ENCODE peak calls at places on chromosomes 7 and 10, in seven cellular contexts. One of them, this sample, is unnamed.

GRCh38 chr7:142461437-142461836 is 203.6 kb upstream of the PRSS58 start:
- DNase-seq in NB4: no peak
- DNase-seq in IMR-90: peak; percentile 98
- DNase-seq in prostate gland: no peak
- DNase-seq in gastrocnemius medialis: no peak
- DNase-seq in Peyer's patch: no peak
- DNase-seq in stomach: no peak
- DNase-seq in this sample: no peak

GRCh38 chr7:96173777-96174176 is 148.1 kb downstream of the SLC25A13 start:
- DNase-seq in NB4: no peak
- DNase-seq in Peyer's patch: no peak
- DNase-seq in prostate gland: no peak
- DNase-seq in IMR-90: no peak
- DNase-seq in gastrocnemius medialis: no peak
- DNase-seq in stomach: no peak
- DNase-seq in this sample: no peak

GRCh38 chr10:14184841-14185500 is 145.8 kb downstream of the FRMD4A start:
- DNase-seq in gastrocnemius medialis: no peak
- DNase-seq in stomach: no peak
- DNase-seq in NB4: peak; percentile 54
- DNase-seq in Peyer's patch: no peak
- DNase-seq in prostate gland: peak; percentile 51
- DNase-seq in IMR-90: peak; percentile 32
- DNase-seq in this sample: no peak

GRCh38 chr7:75639071-75639892 is 99.5 kb downstream of the HIP1 start:
- DNase-seq in prostate gland: no peak
- DNase-seq in IMR-90: peak; percentile 22
- DNase-seq in Peyer's patch: peak; percentile 62
- DNase-seq in gastrocnemius medialis: no peak
- DNase-seq in stomach: peak; percentile 50
- DNase-seq in NB4: peak; percentile 63
- DNase-seq in this sample: peak; percentile 70

GRCh38 chr7:106424476-106425016 is 139.8 kb upstream of the NAMPT start:
- DNase-seq in gastrocnemius medialis: no peak
- DNase-seq in NB4: no peak
- DNase-seq in Peyer's patch: no peak
- DNase-seq in prostate gland: no peak
- DNase-seq in stomach: no peak
- DNase-seq in IMR-90: no peak
- DNase-seq in this sample: no peak

GRCh38 chr10:84607044-84607443 is 278.7 kb downstream of the CCSER2 start:
- DNase-seq in Peyer's patch: no peak
- DNase-seq in gastrocnemius medialis: no peak
- DNase-seq in stomach: no peak
- DNase-seq in IMR-90: no peak
- DNase-seq in prostate gland: no peak
- DNase-seq in NB4: no peak
- DNase-seq in this sample: no peak

GRCh38 chr7:471866-472639 is 47.6 kb downstream of the PDGFA start:
- DNase-seq in Peyer's patch: peak; percentile 51
- DNase-seq in IMR-90: peak; percentile 98
- DNase-seq in gastrocnemius medialis: peak; percentile 91
- DNase-seq in prostate gland: peak; percentile 89
- DNase-seq in NB4: peak; percentile 26
- DNase-seq in stomach: peak; percentile 72
- DNase-seq in this sample: peak; percentile 94

GRCh38 chr10:77029684-77030407 is 607.8 kb downstream of the KCNMA1 start:
- DNase-seq in stomach: no peak
- DNase-seq in Peyer's patch: no peak
- DNase-seq in prostate gland: no peak
- DNase-seq in IMR-90: peak; percentile 10
- DNase-seq in NB4: no peak
- DNase-seq in gastrocnemius medialis: no peak
- DNase-seq in this sample: no peak

GRCh38 chr10:12241810-12242529 is 46.0 kb downstream of the CDC123 start:
- DNase-seq in Peyer's patch: no peak
- DNase-seq in prostate gland: peak; percentile 82
- DNase-seq in NB4: peak; percentile 45
- DNase-seq in IMR-90: peak; percentile 53
- DNase-seq in stomach: no peak
- DNase-seq in gastrocnemius medialis: no peak
- DNase-seq in this sample: no peak

GRCh38 chr10:97762816-97763215 is 9.0 kb downstream of the SFRP5 start:
- DNase-seq in prostate gland: no peak
- DNase-seq in Peyer's patch: peak; percentile 31
- DNase-seq in gastrocnemius medialis: no peak
- DNase-seq in NB4: no peak
- DNase-seq in stomach: no peak
- DNase-seq in IMR-90: no peak
- DNase-seq in this sample: no peak

GRCh38 chr7:51949726-51950644 is 633.4 kb upstream of the COBL start:
- DNase-seq in stomach: no peak
- DNase-seq in gastrocnemius medialis: no peak
- DNase-seq in prostate gland: no peak
- DNase-seq in Peyer's patch: no peak
- DNase-seq in NB4: no peak
- DNase-seq in IMR-90: no peak
- DNase-seq in this sample: no peak

GRCh38 chr7:113797420-113797995 is 121.3 kb downstream of the PPP1R3A start:
- DNase-seq in IMR-90: no peak
- DNase-seq in Peyer's patch: no peak
- DNase-seq in gastrocnemius medialis: no peak
- DNase-seq in stomach: no peak
- DNase-seq in NB4: no peak
- DNase-seq in prostate gland: no peak
- DNase-seq in this sample: no peak

GRCh38 chr10:22561909-22562308 is 152.5 kb downstream of the PIP4K2A start:
- DNase-seq in gastrocnemius medialis: no peak
- DNase-seq in IMR-90: no peak
- DNase-seq in NB4: no peak
- DNase-seq in Peyer's patch: no peak
- DNase-seq in prostate gland: no peak
- DNase-seq in stomach: no peak
- DNase-seq in this sample: no peak

GRCh38 chr10:32190890-32191491 is 134.8 kb upstream of the KIF5B start:
- DNase-seq in stomach: no peak
- DNase-seq in gastrocnemius medialis: no peak
- DNase-seq in Peyer's patch: no peak
- DNase-seq in IMR-90: peak; percentile 36
- DNase-seq in prostate gland: no peak
- DNase-seq in NB4: peak; percentile 52
- DNase-seq in this sample: no peak

GRCh38 chr7:45975367-45975766 is 54.3 kb upstream of the IGFBP3 start:
- DNase-seq in NB4: peak; percentile 29
- DNase-seq in Peyer's patch: no peak
- DNase-seq in prostate gland: no peak
- DNase-seq in gastrocnemius medialis: no peak
- DNase-seq in IMR-90: peak; percentile 21
- DNase-seq in stomach: no peak
- DNase-seq in this sample: no peak

GRCh38 chr10:93435061-93435491 is 47.1 kb downstream of the MYOF start:
- DNase-seq in prostate gland: no peak
- DNase-seq in Peyer's patch: no peak
- DNase-seq in gastrocnemius medialis: no peak
- DNase-seq in NB4: no peak
- DNase-seq in IMR-90: no peak
- DNase-seq in stomach: no peak
- DNase-seq in this sample: no peak

GRCh38 chr7:51346136-51346535 is 29.5 kb upstream of the COBL start:
- DNase-seq in IMR-90: no peak
- DNase-seq in NB4: no peak
- DNase-seq in Peyer's patch: no peak
- DNase-seq in gastrocnemius medialis: no peak
- DNase-seq in prostate gland: no peak
- DNase-seq in stomach: no peak
- DNase-seq in this sample: no peak

GRCh38 chr10:80917636-80918035 is 379.9 kb downstream of the SH2D4B start:
- DNase-seq in NB4: no peak
- DNase-seq in stomach: no peak
- DNase-seq in Peyer's patch: no peak
- DNase-seq in gastrocnemius medialis: no peak
- DNase-seq in prostate gland: no peak
- DNase-seq in IMR-90: no peak
- DNase-seq in this sample: no peak

GRCh38 chr10:15200626-15201025 is 32.1 kb upstream of the NMT2 start:
- DNase-seq in gastrocnemius medialis: no peak
- DNase-seq in stomach: no peak
- DNase-seq in prostate gland: no peak
- DNase-seq in Peyer's patch: no peak
- DNase-seq in IMR-90: peak; percentile 80
- DNase-seq in NB4: no peak
- DNase-seq in this sample: peak; percentile 38

GRCh38 chr10:14705548-14706234 is 69.0 kb downstream of the FAM107B start:
- DNase-seq in NB4: peak; percentile 52
- DNase-seq in Peyer's patch: no peak
- DNase-seq in stomach: no peak
- DNase-seq in IMR-90: no peak
- DNase-seq in prostate gland: no peak
- DNase-seq in gastrocnemius medialis: no peak
- DNase-seq in this sample: no peak

GRCh38 chr10:24277771-24278518 is 69.0 kb downstream of the KIAA1217 start:
- DNase-seq in stomach: no peak
- DNase-seq in prostate gland: no peak
- DNase-seq in NB4: no peak
- DNase-seq in Peyer's patch: no peak
- DNase-seq in IMR-90: no peak
- DNase-seq in gastrocnemius medialis: peak; percentile 56
- DNase-seq in this sample: no peak

GRCh38 chr7:1454471-1455065 is 4.7 kb downstream of the MICALL2 start:
- DNase-seq in gastrocnemius medialis: no peak
- DNase-seq in Peyer's patch: no peak
- DNase-seq in IMR-90: no peak
- DNase-seq in stomach: peak; percentile 40
- DNase-seq in NB4: peak; percentile 42
- DNase-seq in prostate gland: no peak
- DNase-seq in this sample: no peak

GRCh38 chr7:10536561-10536960 is 437.1 kb upstream of the PHF14 start:
- DNase-seq in gastrocnemius medialis: no peak
- DNase-seq in Peyer's patch: no peak
- DNase-seq in IMR-90: no peak
- DNase-seq in prostate gland: no peak
- DNase-seq in stomach: no peak
- DNase-seq in NB4: no peak
- DNase-seq in this sample: no peak
- TF ChIP-seq POLR2A in gastrocnemius medialis: no peak
- TF ChIP-seq POLR2A in Peyer's patch: no peak
- TF ChIP-seq POLR2A in IMR-90: no peak
- TF ChIP-seq POLR2A in prostate gland: no peak
- TF ChIP-seq POLR2A in stomach: no peak
- TF ChIP-seq POLR2A in NB4: no peak
- TF ChIP-seq POLR2A in this sample: no peak

GRCh38 chr10:72954230-72954595 is 393 bp downstream of the PLA2G12B start:
- DNase-seq in Peyer's patch: no peak
- DNase-seq in IMR-90: no peak
- DNase-seq in gastrocnemius medialis: no peak
- DNase-seq in prostate gland: no peak
- DNase-seq in stomach: no peak
- DNase-seq in NB4: no peak
- DNase-seq in this sample: no peak

GRCh38 chr10:72952901-72953223 is 1.7 kb downstream of the PLA2G12B start:
- DNase-seq in NB4: no peak
- DNase-seq in IMR-90: no peak
- DNase-seq in Peyer's patch: no peak
- DNase-seq in prostate gland: no peak
- DNase-seq in stomach: no peak
- DNase-seq in gastrocnemius medialis: no peak
- DNase-seq in this sample: no peak

GRCh38 chr10:72953687-72954086 is 919 bp downstream of the PLA2G12B start:
- DNase-seq in NB4: no peak
- DNase-seq in IMR-90: no peak
- DNase-seq in Peyer's patch: peak; percentile 63
- DNase-seq in prostate gland: no peak
- DNase-seq in gastrocnemius medialis: no peak
- DNase-seq in stomach: no peak
- DNase-seq in this sample: no peak

GRCh38 chr10:72952189-72952900 is 2.3 kb downstream of the PLA2G12B start:
- DNase-seq in prostate gland: no peak
- DNase-seq in stomach: no peak
- DNase-seq in gastrocnemius medialis: no peak
- DNase-seq in Peyer's patch: no peak
- DNase-seq in IMR-90: no peak
- DNase-seq in NB4: no peak
- DNase-seq in this sample: no peak

GRCh38 chr10:72954596-72955569 is at the start of gene PLA2G12B:
- DNase-seq in prostate gland: no peak
- DNase-seq in Peyer's patch: peak; percentile 80
- DNase-seq in IMR-90: no peak
- DNase-seq in stomach: no peak
- DNase-seq in gastrocnemius medialis: no peak
- DNase-seq in NB4: no peak
- DNase-seq in this sample: no peak
- TF ChIP-seq POLR2A in prostate gland: no peak
- TF ChIP-seq POLR2A in Peyer's patch: peak; percentile 83
- TF ChIP-seq POLR2A in IMR-90: no peak
- TF ChIP-seq POLR2A in stomach: no peak
- TF ChIP-seq POLR2A in gastrocnemius medialis: no peak
- TF ChIP-seq POLR2A in NB4: no peak
- TF ChIP-seq POLR2A in this sample: no peak

GRCh38 chr10:102225646-102226541 is at the start of gene ELOVL3:
- DNase-seq in stomach: peak; percentile 94
- DNase-seq in NB4: peak; percentile 99
- DNase-seq in prostate gland: peak; percentile 83
- DNase-seq in Peyer's patch: peak; percentile 92
- DNase-seq in gastrocnemius medialis: peak; percentile 89
- DNase-seq in IMR-90: peak; percentile 91
- DNase-seq in this sample: peak; percentile 97
- TF ChIP-seq POLR2A in stomach: no peak
- TF ChIP-seq POLR2A in NB4: peak; percentile 75
- TF ChIP-seq POLR2A in prostate gland: no peak
- TF ChIP-seq POLR2A in Peyer's patch: no peak
- TF ChIP-seq POLR2A in gastrocnemius medialis: peak; percentile 33
- TF ChIP-seq POLR2A in IMR-90: no peak
- TF ChIP-seq POLR2A in this sample: peak; percentile 12

GRCh38 chr7:102468416-102469350 is 3.9 kb downstream of the LRWD1 start:
- DNase-seq in IMR-90: no peak
- DNase-seq in gastrocnemius medialis: no peak
- DNase-seq in prostate gland: no peak
- DNase-seq in stomach: no peak
- DNase-seq in Peyer's patch: no peak
- DNase-seq in NB4: no peak
- DNase-seq in this sample: no peak

GRCh38 chr7:102463841-102464576 is 654 bp downstream of the ALKBH4 start:
- DNase-seq in Peyer's patch: no peak
- DNase-seq in gastrocnemius medialis: no peak
- DNase-seq in prostate gland: no peak
- DNase-seq in NB4: peak; percentile 53
- DNase-seq in IMR-90: no peak
- DNase-seq in stomach: no peak
- DNase-seq in this sample: no peak

GRCh38 chr7:102467581-102468415 is 3.0 kb downstream of the LRWD1 start:
- DNase-seq in gastrocnemius medialis: no peak
- DNase-seq in stomach: no peak
- DNase-seq in Peyer's patch: no peak
- DNase-seq in IMR-90: no peak
- DNase-seq in NB4: no peak
- DNase-seq in prostate gland: no peak
- DNase-seq in this sample: no peak

GRCh38 chr7:102466097-102466496 is 1.3 kb downstream of the LRWD1 start:
- DNase-seq in prostate gland: no peak
- DNase-seq in gastrocnemius medialis: no peak
- DNase-seq in NB4: no peak
- DNase-seq in IMR-90: no peak
- DNase-seq in stomach: no peak
- DNase-seq in Peyer's patch: no peak
- DNase-seq in this sample: no peak

GRCh38 chr7:102464577-102465280 is at the start of the genes ALKBH4 and LRWD1:
- DNase-seq in prostate gland: peak; percentile 91
- DNase-seq in NB4: peak; percentile 97
- DNase-seq in Peyer's patch: peak; percentile 97
- DNase-seq in gastrocnemius medialis: peak; percentile 90
- DNase-seq in stomach: peak; percentile 97
- DNase-seq in IMR-90: peak; percentile 87
- DNase-seq in this sample: peak; percentile 98
- TF ChIP-seq POLR2A in prostate gland: peak; percentile 50
- TF ChIP-seq POLR2A in NB4: peak; percentile 78
- TF ChIP-seq POLR2A in Peyer's patch: peak; percentile 75
- TF ChIP-seq POLR2A in gastrocnemius medialis: peak; percentile 60
- TF ChIP-seq POLR2A in stomach: no peak
- TF ChIP-seq POLR2A in IMR-90: peak; percentile 88
- TF ChIP-seq POLR2A in this sample: peak; percentile 97